ENCODE peak calls at places on chromosomes 7 and 10, in five cellular contexts. One of them, this sample, is unnamed.

GRCh38 chr10:98778277-98778759 is 331.6 kb upstream of the HPS1 start:
- DNase-seq in prostate gland: no peak
- DNase-seq in heart left ventricle: no peak
- DNase-seq in lower leg skin: no peak
- DNase-seq in right lobe of liver: no peak
- DNase-seq in this sample: peak

GRCh38 chr7:104980969-104981670 is 32.9 kb upstream of the KMT2E start:
- DNase-seq in prostate gland: no peak
- DNase-seq in right lobe of liver: no peak
- DNase-seq in heart left ventricle: no peak
- DNase-seq in lower leg skin: no peak
- DNase-seq in this sample: peak

GRCh38 chr7:55191926-55192692 is 173.0 kb upstream of the LANCL2 start:
- DNase-seq in heart left ventricle: no peak
- DNase-seq in prostate gland: no peak
- DNase-seq in right lobe of liver: no peak
- DNase-seq in lower leg skin: peak
- DNase-seq in this sample: no peak

GRCh38 chr10:34249634-34250033 is 565.5 kb downstream of the PARD3 start:
- DNase-seq in heart left ventricle: no peak
- DNase-seq in right lobe of liver: no peak
- DNase-seq in lower leg skin: no peak
- DNase-seq in prostate gland: no peak
- DNase-seq in this sample: no peak

GRCh38 chr7:4612939-4613841 is 68.9 kb upstream of the FOXK1 start:
- DNase-seq in prostate gland: no peak
- DNase-seq in heart left ventricle: peak
- DNase-seq in lower leg skin: no peak
- DNase-seq in right lobe of liver: no peak
- DNase-seq in this sample: peak

GRCh38 chr10:131574363-131574706 is 262.8 kb upstream of the TCERG1L start:
- DNase-seq in right lobe of liver: no peak
- DNase-seq in lower leg skin: no peak
- DNase-seq in heart left ventricle: no peak
- DNase-seq in prostate gland: no peak
- DNase-seq in this sample: no peak

GRCh38 chr7:85479918-85480658 is 293.2 kb upstream of the SEMA3D start:
- DNase-seq in prostate gland: no peak
- DNase-seq in heart left ventricle: no peak
- DNase-seq in right lobe of liver: no peak
- DNase-seq in lower leg skin: no peak
- DNase-seq in this sample: no peak

GRCh38 chr7:20364815-20365214 is 34.1 kb downstream of the ITGB8 start:
- DNase-seq in lower leg skin: no peak
- DNase-seq in heart left ventricle: no peak
- DNase-seq in prostate gland: no peak
- DNase-seq in right lobe of liver: no peak
- DNase-seq in this sample: no peak

GRCh38 chr7:131010029-131010705 is 276.2 kb upstream of the KLF14 start:
- DNase-seq in lower leg skin: no peak
- DNase-seq in right lobe of liver: no peak
- DNase-seq in prostate gland: no peak
- DNase-seq in heart left ventricle: no peak
- DNase-seq in this sample: no peak

GRCh38 chr10:27366769-27367168 is 126.2 kb upstream of the ACBD5 start:
- DNase-seq in heart left ventricle: no peak
- DNase-seq in lower leg skin: no peak
- DNase-seq in prostate gland: no peak
- DNase-seq in right lobe of liver: no peak
- DNase-seq in this sample: no peak

GRCh38 chr10:23422003-23422411 is 16.9 kb upstream of the OTUD1 start:
- DNase-seq in prostate gland: no peak
- DNase-seq in heart left ventricle: no peak
- DNase-seq in lower leg skin: no peak
- DNase-seq in right lobe of liver: no peak
- DNase-seq in this sample: no peak

GRCh38 chr7:158816995-158817394 is 12.3 kb downstream of the ESYT2 start:
- DNase-seq in prostate gland: no peak
- DNase-seq in heart left ventricle: no peak
- DNase-seq in lower leg skin: peak
- DNase-seq in right lobe of liver: no peak
- DNase-seq in this sample: peak

GRCh38 chr7:70776627-70777101 is 355.3 kb upstream of the GALNT17 start:
- DNase-seq in lower leg skin: no peak
- DNase-seq in prostate gland: no peak
- DNase-seq in right lobe of liver: no peak
- DNase-seq in heart left ventricle: no peak
- DNase-seq in this sample: no peak

GRCh38 chr7:103504505-103505135 is 58.6 kb upstream of the SLC26A5 start:
- DNase-seq in lower leg skin: no peak
- DNase-seq in prostate gland: no peak
- DNase-seq in heart left ventricle: no peak
- DNase-seq in right lobe of liver: no peak
- DNase-seq in this sample: no peak

GRCh38 chr7:84139986-84140729 is 54.4 kb downstream of the SEMA3A start:
- DNase-seq in heart left ventricle: no peak
- DNase-seq in right lobe of liver: no peak
- DNase-seq in prostate gland: no peak
- DNase-seq in lower leg skin: no peak
- DNase-seq in this sample: no peak

GRCh38 chr10:94963901-94964300 is 25.4 kb downstream of the CYP2C9 start:
- DNase-seq in heart left ventricle: no peak
- DNase-seq in right lobe of liver: no peak
- DNase-seq in lower leg skin: no peak
- DNase-seq in prostate gland: no peak
- DNase-seq in this sample: no peak

GRCh38 chr10:127997241-127997640 is 90.3 kb downstream of the PTPRE start:
- DNase-seq in heart left ventricle: no peak
- DNase-seq in lower leg skin: no peak
- DNase-seq in right lobe of liver: no peak
- DNase-seq in prostate gland: no peak
- DNase-seq in this sample: no peak

GRCh38 chr7:44057849-44058758 is 7.3 kb downstream of the PGAM2 start:
- DNase-seq in lower leg skin: no peak
- DNase-seq in prostate gland: no peak
- DNase-seq in right lobe of liver: peak
- DNase-seq in heart left ventricle: no peak
- DNase-seq in this sample: no peak

GRCh38 chr7:25994433-25994988 is 157.5 kb upstream of the NFE2L3 start:
- DNase-seq in prostate gland: no peak
- DNase-seq in heart left ventricle: no peak
- DNase-seq in right lobe of liver: no peak
- DNase-seq in lower leg skin: no peak
- DNase-seq in this sample: no peak

GRCh38 chr7:157615101-157615817 is 278.5 kb downstream of the DNAJB6 start:
- DNase-seq in lower leg skin: no peak
- DNase-seq in heart left ventricle: peak
- DNase-seq in prostate gland: no peak
- DNase-seq in right lobe of liver: no peak
- DNase-seq in this sample: no peak

GRCh38 chr7:33072471-33072870 is 9.9 kb upstream of the NT5C3A start:
- DNase-seq in prostate gland: peak
- DNase-seq in heart left ventricle: peak
- DNase-seq in lower leg skin: no peak
- DNase-seq in right lobe of liver: no peak
- DNase-seq in this sample: no peak

GRCh38 chr10:6593140-6593740 is 13.2 kb upstream of the PRKCQ start:
- DNase-seq in prostate gland: no peak
- DNase-seq in heart left ventricle: no peak
- DNase-seq in lower leg skin: no peak
- DNase-seq in right lobe of liver: no peak
- DNase-seq in this sample: no peak

GRCh38 chr10:127928021-127928806 is 21.3 kb downstream of the PTPRE start:
- DNase-seq in prostate gland: no peak
- DNase-seq in lower leg skin: peak
- DNase-seq in heart left ventricle: no peak
- DNase-seq in right lobe of liver: no peak
- DNase-seq in this sample: no peak

GRCh38 chr7:119964640-119965542 is 308.1 kb upstream of the KCND2 start:
- DNase-seq in lower leg skin: no peak
- DNase-seq in heart left ventricle: no peak
- DNase-seq in right lobe of liver: no peak
- DNase-seq in prostate gland: peak
- DNase-seq in this sample: peak

GRCh38 chr10:47336387-47337134 is 11.6 kb upstream of the RBP3 start:
- DNase-seq in heart left ventricle: no peak
- DNase-seq in right lobe of liver: no peak
- DNase-seq in prostate gland: no peak
- DNase-seq in lower leg skin: peak
- DNase-seq in this sample: peak

DNA sequence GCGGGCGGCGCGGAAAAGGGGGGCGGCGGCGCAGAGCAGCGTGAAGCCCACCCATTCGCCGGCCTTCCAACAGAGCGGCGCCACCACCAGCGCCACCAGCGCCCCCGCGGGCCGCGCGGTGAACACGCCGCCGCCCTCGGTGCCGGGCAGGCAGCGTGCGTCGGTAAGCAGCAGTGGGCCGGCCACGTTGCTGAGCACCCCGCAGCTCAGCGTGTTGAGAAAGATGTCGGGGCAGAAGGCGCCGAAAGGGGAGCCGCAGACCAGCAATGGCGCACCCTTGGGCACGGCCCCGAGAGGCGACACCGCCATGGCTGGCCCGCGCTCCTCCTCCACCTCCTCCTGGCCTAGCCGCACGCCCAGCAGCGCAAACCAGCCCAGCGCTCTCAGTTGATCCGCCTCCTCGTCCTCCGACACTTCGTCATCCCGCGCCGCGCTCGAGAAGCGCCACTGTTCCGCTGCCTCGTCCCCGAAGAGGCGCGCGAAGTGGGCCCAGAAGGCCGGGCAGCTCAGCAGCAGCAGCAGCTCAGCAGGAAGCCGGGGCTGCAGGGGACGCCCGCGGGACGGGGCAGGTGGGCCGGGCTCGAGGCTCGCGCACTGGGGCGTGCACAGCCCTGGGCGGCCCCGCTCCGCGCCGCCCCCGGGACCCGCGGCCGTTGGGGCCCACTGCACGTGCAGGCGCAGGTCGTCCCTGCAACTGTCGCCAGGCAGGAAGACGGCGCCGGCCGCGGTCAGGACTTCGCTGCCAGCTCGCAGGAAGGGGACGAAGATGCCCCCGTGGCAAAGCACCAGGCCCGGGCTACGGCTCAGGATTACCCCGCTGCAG is 623 bp downstream of the TYSND1 start:
- DNase-seq in lower leg skin: peak
- DNase-seq in heart left ventricle: peak
- DNase-seq in prostate gland: peak
- DNase-seq in right lobe of liver: peak
- DNase-seq in this sample: peak
- TF ChIP-seq POLR2A in lower leg skin: no peak
- TF ChIP-seq POLR2A in heart left ventricle: no peak
- TF ChIP-seq POLR2A in prostate gland: no peak
- TF ChIP-seq POLR2A in right lobe of liver: no peak
- TF ChIP-seq POLR2A in this sample: no peak

GRCh38 chr10:17617031-17617911 is at the start of gene HACD1:
- DNase-seq in prostate gland: peak
- DNase-seq in lower leg skin: peak
- DNase-seq in right lobe of liver: peak
- DNase-seq in heart left ventricle: peak
- DNase-seq in this sample: peak
- TF ChIP-seq POLR2A in prostate gland: no peak
- TF ChIP-seq POLR2A in lower leg skin: no peak
- TF ChIP-seq POLR2A in right lobe of liver: peak
- TF ChIP-seq POLR2A in heart left ventricle: peak
- TF ChIP-seq POLR2A in this sample: peak

GRCh38 chr10:119667562-119668328 is 16.6 kb downstream of the BAG3 start:
- DNase-seq in lower leg skin: peak
- DNase-seq in right lobe of liver: no peak
- DNase-seq in prostate gland: peak
- DNase-seq in heart left ventricle: peak
- DNase-seq in this sample: peak
- TF ChIP-seq POLR2A in lower leg skin: no peak
- TF ChIP-seq POLR2A in right lobe of liver: no peak
- TF ChIP-seq POLR2A in prostate gland: no peak
- TF ChIP-seq POLR2A in heart left ventricle: peak
- TF ChIP-seq POLR2A in this sample: no peak

DNA sequence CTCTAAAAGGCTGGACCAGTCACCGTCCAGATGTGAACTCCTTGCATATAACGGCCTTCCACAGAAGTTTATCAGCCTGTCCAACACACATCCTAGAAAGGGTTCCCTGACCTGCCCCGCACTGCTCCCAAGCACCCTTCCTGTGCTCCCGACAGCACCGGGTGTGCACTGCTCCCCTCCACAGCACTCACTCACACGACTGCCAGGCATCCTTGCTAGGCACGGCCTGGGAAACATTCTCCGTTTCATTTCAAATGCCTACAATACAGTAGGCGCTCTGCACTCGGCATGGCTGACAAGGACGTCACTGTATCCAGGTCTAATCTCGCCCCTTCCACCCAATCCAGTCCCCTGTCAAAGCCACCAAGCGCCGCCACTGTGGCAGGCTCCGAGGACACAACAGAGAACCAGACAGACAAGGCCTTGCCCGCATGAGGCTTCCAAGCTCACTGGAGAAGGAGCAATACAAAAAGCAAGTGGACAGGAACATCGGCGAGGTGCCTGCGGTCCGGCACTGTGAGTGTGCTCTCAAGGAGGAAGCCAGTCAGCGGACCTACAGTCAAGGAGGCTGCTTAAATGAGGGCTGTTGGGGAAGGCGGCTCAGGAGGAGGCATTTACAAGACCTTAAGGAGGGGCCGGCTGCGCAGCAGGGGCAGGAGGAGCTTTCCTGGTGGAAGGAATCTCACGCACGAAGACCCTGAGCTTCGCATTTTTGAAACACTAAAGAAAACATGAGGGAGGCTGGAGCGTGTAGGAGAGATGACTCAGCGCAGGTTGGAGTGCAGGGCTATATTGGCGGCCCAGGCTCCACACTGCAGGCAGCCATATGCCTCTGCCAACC is 29.2 kb downstream of the GNA12 start:
- DNase-seq in prostate gland: no peak
- DNase-seq in lower leg skin: peak
- DNase-seq in right lobe of liver: peak
- DNase-seq in heart left ventricle: no peak
- DNase-seq in this sample: peak
- TF ChIP-seq POLR2A in prostate gland: no peak
- TF ChIP-seq POLR2A in lower leg skin: no peak
- TF ChIP-seq POLR2A in right lobe of liver: no peak
- TF ChIP-seq POLR2A in heart left ventricle: no peak
- TF ChIP-seq POLR2A in this sample: no peak

This sample was measured in erythroblast.